ENCODE peak calls at places on chromosomes 4 and X, in eight cellular contexts. One of them, this sample, is unnamed. For H3K4me1, the result is how much of the 10 kb centered on the place peaks cover.

GRCh38 chr4:52952540-52952939 is 90.4 kb downstream of the RASL11B start:
- DNase-seq in GM23248: no peak
- DNase-seq in SK-N-SH: peak
- DNase-seq in K562: no peak
- DNase-seq in endodermal cell: no peak
- DNase-seq in HCT116: no peak
- DNase-seq in neuronal stem cell: no peak
- DNase-seq in fibroblast of lung: no peak
- DNase-seq in this sample: no peak

GRCh38 chr4:156827519-156827918 is 144.1 kb downstream of the PDGFC start:
- DNase-seq in fibroblast of lung: no peak
- DNase-seq in HCT116: no peak
- DNase-seq in neuronal stem cell: no peak
- DNase-seq in K562: no peak
- DNase-seq in endodermal cell: no peak
- DNase-seq in SK-N-SH: no peak
- DNase-seq in GM23248: peak
- DNase-seq in this sample: no peak

GRCh38 chrX:105483011-105483410 is 262.5 kb upstream of the TEX13A start:
- DNase-seq in HCT116: no peak
- DNase-seq in endodermal cell: no peak
- DNase-seq in SK-N-SH: no peak
- DNase-seq in K562: no peak
- DNase-seq in neuronal stem cell: no peak
- DNase-seq in fibroblast of lung: peak
- DNase-seq in GM23248: no peak
- DNase-seq in this sample: peak

GRCh38 chr4:38046735-38047487 is 86.7 kb downstream of the PTTG2 start:
- DNase-seq in K562: no peak
- DNase-seq in SK-N-SH: no peak
- DNase-seq in endodermal cell: peak
- DNase-seq in neuronal stem cell: peak
- DNase-seq in fibroblast of lung: peak
- DNase-seq in HCT116: no peak
- DNase-seq in GM23248: no peak
- DNase-seq in this sample: peak

GRCh38 chr4:153616005-153616555 is 68.0 kb upstream of the TLR2 start:
- DNase-seq in GM23248: no peak
- DNase-seq in endodermal cell: no peak
- DNase-seq in fibroblast of lung: no peak
- DNase-seq in SK-N-SH: no peak
- DNase-seq in HCT116: no peak
- DNase-seq in neuronal stem cell: no peak
- DNase-seq in K562: no peak
- DNase-seq in this sample: no peak

GRCh38 chrX:18934708-18935107 is 49.2 kb downstream of the PHKA2 start:
- DNase-seq in neuronal stem cell: no peak
- DNase-seq in SK-N-SH: no peak
- DNase-seq in endodermal cell: no peak
- DNase-seq in HCT116: no peak
- DNase-seq in fibroblast of lung: no peak
- DNase-seq in K562: no peak
- DNase-seq in GM23248: no peak
- DNase-seq in this sample: no peak

GRCh38 chr4:150782311-150782710 is 200.4 kb downstream of the MAB21L2 start:
- DNase-seq in neuronal stem cell: no peak
- DNase-seq in GM23248: no peak
- DNase-seq in fibroblast of lung: peak
- DNase-seq in HCT116: no peak
- DNase-seq in endodermal cell: no peak
- DNase-seq in SK-N-SH: peak
- DNase-seq in K562: no peak
- DNase-seq in this sample: peak

GRCh38 chr4:151865744-151866143 is 104.9 kb upstream of the GATB start:
- DNase-seq in GM23248: peak
- DNase-seq in K562: no peak
- DNase-seq in endodermal cell: no peak
- DNase-seq in HCT116: no peak
- DNase-seq in SK-N-SH: no peak
- DNase-seq in neuronal stem cell: no peak
- DNase-seq in fibroblast of lung: no peak
- DNase-seq in this sample: no peak

GRCh38 chr4:130722370-130722769 is 1626.4 kb downstream of the C4orf33 start:
- DNase-seq in HCT116: no peak
- DNase-seq in GM23248: no peak
- DNase-seq in fibroblast of lung: no peak
- DNase-seq in endodermal cell: no peak
- DNase-seq in SK-N-SH: no peak
- DNase-seq in neuronal stem cell: no peak
- DNase-seq in K562: no peak
- DNase-seq in this sample: no peak

GRCh38 chr4:36278789-36279188 is 2.6 kb upstream of the DTHD1 start:
- DNase-seq in neuronal stem cell: no peak
- DNase-seq in fibroblast of lung: no peak
- DNase-seq in HCT116: no peak
- DNase-seq in K562: no peak
- DNase-seq in endodermal cell: no peak
- DNase-seq in GM23248: no peak
- DNase-seq in SK-N-SH: no peak
- DNase-seq in this sample: no peak

GRCh38 chrX:40526412-40526811 is 54.4 kb upstream of the ATP6AP2 start:
- DNase-seq in neuronal stem cell: no peak
- DNase-seq in endodermal cell: no peak
- DNase-seq in HCT116: no peak
- DNase-seq in K562: no peak
- DNase-seq in GM23248: no peak
- DNase-seq in SK-N-SH: no peak
- DNase-seq in fibroblast of lung: no peak
- DNase-seq in this sample: no peak

GRCh38 chrX:19343462-19344206 is at the start of gene PDHA1:
- DNase-seq in K562: peak
- DNase-seq in endodermal cell: peak
- DNase-seq in fibroblast of lung: peak
- DNase-seq in SK-N-SH: peak
- DNase-seq in neuronal stem cell: peak
- DNase-seq in HCT116: peak
- DNase-seq in GM23248: peak
- DNase-seq in this sample: peak

GRCh38 chr4:40223343-40223742 is 26.5 kb downstream of the RHOH start:
- DNase-seq in fibroblast of lung: no peak
- DNase-seq in GM23248: no peak
- DNase-seq in HCT116: no peak
- DNase-seq in endodermal cell: no peak
- DNase-seq in K562: no peak
- DNase-seq in SK-N-SH: no peak
- DNase-seq in neuronal stem cell: no peak
- DNase-seq in this sample: no peak

GRCh38 chr4:127775843-127776242 is 6.3 kb upstream of the HSPA4L start:
- DNase-seq in endodermal cell: no peak
- DNase-seq in K562: no peak
- DNase-seq in GM23248: no peak
- DNase-seq in neuronal stem cell: no peak
- DNase-seq in fibroblast of lung: no peak
- DNase-seq in SK-N-SH: no peak
- DNase-seq in HCT116: no peak
- DNase-seq in this sample: no peak

GRCh38 chr4:127777487-127777886 is 4.6 kb upstream of the HSPA4L start:
- DNase-seq in GM23248: no peak
- DNase-seq in endodermal cell: no peak
- DNase-seq in HCT116: no peak
- DNase-seq in K562: no peak
- DNase-seq in neuronal stem cell: no peak
- DNase-seq in fibroblast of lung: no peak
- DNase-seq in SK-N-SH: no peak
- DNase-seq in this sample: no peak

GRCh38 chr4:127772769-127773671 is 9.1 kb upstream of the HSPA4L start:
- DNase-seq in K562: no peak
- DNase-seq in HCT116: no peak
- DNase-seq in SK-N-SH: no peak
- DNase-seq in fibroblast of lung: no peak
- DNase-seq in neuronal stem cell: no peak
- DNase-seq in endodermal cell: no peak
- DNase-seq in GM23248: no peak
- DNase-seq in this sample: no peak

GRCh38 chr4:127776620-127777019 is 5.5 kb upstream of the HSPA4L start:
- DNase-seq in HCT116: no peak
- DNase-seq in fibroblast of lung: no peak
- DNase-seq in GM23248: no peak
- DNase-seq in neuronal stem cell: no peak
- DNase-seq in SK-N-SH: no peak
- DNase-seq in endodermal cell: no peak
- DNase-seq in K562: no peak
- DNase-seq in this sample: no peak

GRCh38 chr4:127771535-127772275 is 10.4 kb upstream of the HSPA4L start:
- DNase-seq in endodermal cell: no peak
- DNase-seq in SK-N-SH: peak
- DNase-seq in K562: no peak
- DNase-seq in neuronal stem cell: no peak
- DNase-seq in HCT116: no peak
- DNase-seq in GM23248: no peak
- DNase-seq in fibroblast of lung: no peak
- DNase-seq in this sample: no peak
- H3K4me3 ChIP-seq in endodermal cell: no peak
- H3K4me3 ChIP-seq in SK-N-SH: no peak
- H3K4me3 ChIP-seq in K562: no peak
- H3K4me3 ChIP-seq in neuronal stem cell: no peak
- H3K4me3 ChIP-seq in HCT116: no peak
- H3K4me3 ChIP-seq in GM23248: no peak
- H3K4me3 ChIP-seq in fibroblast of lung: no peak
- H3K4me3 ChIP-seq in this sample: no peak

GRCh38 chr4:169063441-169063840 is 53.4 kb upstream of the CBR4 start:
- DNase-seq in neuronal stem cell: no peak
- DNase-seq in SK-N-SH: no peak
- DNase-seq in K562: no peak
- DNase-seq in fibroblast of lung: no peak
- DNase-seq in endodermal cell: no peak
- DNase-seq in HCT116: no peak
- DNase-seq in GM23248: no peak
- DNase-seq in this sample: no peak

GRCh38 chr4:169058312-169058711 is 48.3 kb upstream of the CBR4 start:
- DNase-seq in SK-N-SH: no peak
- DNase-seq in GM23248: no peak
- DNase-seq in K562: no peak
- DNase-seq in HCT116: no peak
- DNase-seq in fibroblast of lung: no peak
- DNase-seq in endodermal cell: no peak
- DNase-seq in neuronal stem cell: no peak
- DNase-seq in this sample: no peak

GRCh38 chr4:169059294-169060201 is 49.5 kb upstream of the CBR4 start:
- DNase-seq in K562: no peak
- DNase-seq in endodermal cell: no peak
- DNase-seq in HCT116: no peak
- DNase-seq in neuronal stem cell: no peak
- DNase-seq in fibroblast of lung: peak
- DNase-seq in GM23248: peak
- DNase-seq in SK-N-SH: no peak
- DNase-seq in this sample: peak

GRCh38 chr4:169062861-169063197 is 52.8 kb upstream of the CBR4 start:
- DNase-seq in K562: no peak
- DNase-seq in SK-N-SH: no peak
- DNase-seq in GM23248: peak
- DNase-seq in neuronal stem cell: no peak
- DNase-seq in endodermal cell: no peak
- DNase-seq in fibroblast of lung: peak
- DNase-seq in HCT116: no peak
- DNase-seq in this sample: no peak

DNA sequence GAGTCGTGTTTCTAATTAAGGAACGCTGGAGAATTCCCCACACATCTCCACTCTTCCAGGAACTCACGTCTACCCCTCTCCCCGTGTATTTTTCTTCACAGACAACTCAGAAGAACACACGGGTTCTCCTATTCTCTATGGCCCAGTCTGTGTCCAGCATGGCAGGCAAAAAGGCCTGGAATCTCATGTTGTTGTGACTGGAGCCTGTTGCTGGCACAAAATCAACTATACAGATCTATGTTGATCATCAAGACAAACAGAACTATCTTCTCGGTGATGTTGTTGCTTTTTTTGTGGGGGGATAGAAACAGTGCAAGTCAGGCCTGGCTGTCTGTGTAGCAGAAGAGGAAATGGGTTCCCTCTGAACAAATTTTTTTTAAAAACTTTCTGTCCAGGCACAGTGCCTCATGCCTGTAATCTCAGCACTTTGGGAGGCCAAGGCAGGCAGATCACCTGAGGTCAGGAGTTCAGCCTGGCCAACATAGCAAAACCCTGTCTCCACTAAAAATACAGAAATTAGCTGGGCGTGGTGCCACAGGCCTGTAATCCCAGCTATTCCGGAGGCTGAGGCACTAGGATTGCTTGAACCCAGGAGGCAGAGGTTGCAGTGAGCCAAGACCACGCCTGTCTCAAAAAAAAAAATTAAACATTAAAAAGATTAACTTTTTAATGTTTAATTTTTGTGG is 50.5 kb upstream of the CBR4 start:
- DNase-seq in endodermal cell: no peak
- DNase-seq in SK-N-SH: no peak
- DNase-seq in fibroblast of lung: no peak
- DNase-seq in K562: no peak
- DNase-seq in GM23248: peak
- DNase-seq in neuronal stem cell: no peak
- DNase-seq in HCT116: no peak
- DNase-seq in this sample: peak
- H3K4me1 ChIP-seq in endodermal cell: under half
- H3K4me1 ChIP-seq in SK-N-SH: under half
- H3K4me1 ChIP-seq in fibroblast of lung: under half
- H3K4me1 ChIP-seq in K562: under half
- H3K4me1 ChIP-seq in GM23248: half or more
- H3K4me1 ChIP-seq in neuronal stem cell: under half
- H3K4me1 ChIP-seq in HCT116: under half
- H3K4me1 ChIP-seq in this sample: under half

GRCh38 chrX:46571423-46572294 is 1.9 kb upstream of the CHST7 start:
- DNase-seq in HCT116: no peak
- DNase-seq in GM23248: no peak
- DNase-seq in neuronal stem cell: no peak
- DNase-seq in K562: no peak
- DNase-seq in SK-N-SH: no peak
- DNase-seq in fibroblast of lung: no peak
- DNase-seq in endodermal cell: no peak
- DNase-seq in this sample: no peak
- H3K9ac ChIP-seq in HCT116: no peak
- H3K9ac ChIP-seq in GM23248: no peak
- H3K9ac ChIP-seq in neuronal stem cell: no peak
- H3K9ac ChIP-seq in K562: no peak
- H3K9ac ChIP-seq in SK-N-SH: no peak
- H3K9ac ChIP-seq in fibroblast of lung: no peak
- H3K9ac ChIP-seq in endodermal cell: no peak
- H3K9ac ChIP-seq in this sample: no peak

DNA sequence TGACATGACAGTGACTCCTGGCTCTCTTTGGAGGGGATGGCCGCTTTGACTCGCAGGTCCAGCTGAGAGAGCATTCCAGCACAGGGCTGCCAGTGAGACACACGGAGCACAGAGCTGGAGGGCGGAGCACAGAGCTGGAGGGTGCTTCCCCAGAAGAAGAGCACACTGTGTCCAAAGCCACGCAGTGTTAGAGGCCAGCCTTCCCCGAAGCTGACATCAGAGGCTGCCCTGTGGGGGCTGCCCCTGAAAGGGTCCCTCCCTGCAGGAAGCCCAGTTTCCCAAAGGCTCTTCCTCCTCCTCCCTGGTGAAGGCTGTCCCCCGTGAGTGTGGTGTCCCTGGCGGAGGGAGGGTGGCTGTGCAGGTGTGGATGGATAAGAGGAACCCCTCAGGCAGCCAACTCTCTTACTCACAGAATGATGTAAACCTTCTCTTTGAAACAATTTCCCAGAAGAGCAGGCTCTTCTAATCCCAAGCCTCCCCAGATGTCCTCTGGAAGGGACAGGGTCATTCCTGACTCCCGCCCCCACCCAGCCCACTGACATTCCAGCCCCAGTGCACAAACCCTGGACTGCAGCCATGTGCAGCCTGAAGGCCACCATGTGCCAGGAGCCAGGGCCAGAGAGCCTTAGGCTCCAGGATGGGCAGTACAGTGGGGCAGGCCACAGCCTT is 53.4 kb downstream of the PSAPL1 start:
- DNase-seq in fibroblast of lung: no peak
- DNase-seq in SK-N-SH: no peak
- DNase-seq in K562: no peak
- DNase-seq in GM23248: peak
- DNase-seq in endodermal cell: peak
- DNase-seq in neuronal stem cell: no peak
- DNase-seq in HCT116: no peak
- DNase-seq in this sample: no peak
- H3K4me3 ChIP-seq in fibroblast of lung: no peak
- H3K4me3 ChIP-seq in SK-N-SH: no peak
- H3K4me3 ChIP-seq in K562: no peak
- H3K4me3 ChIP-seq in GM23248: no peak
- H3K4me3 ChIP-seq in endodermal cell: no peak
- H3K4me3 ChIP-seq in neuronal stem cell: no peak
- H3K4me3 ChIP-seq in HCT116: no peak
- H3K4me3 ChIP-seq in this sample: no peak

This sample was measured in adipocyte.